ENCODE peak calls at places on chromosomes 2 and 18, in six cellular contexts. W is GM12891, B is H1, H is GM12878, I is HepG2, R is K562. L is an unnamed sample.

GRCh38 chr18:3124822-3125221 is 94.9 kb downstream of the MYOM1 start:
- DNase-seq in H (no peak), B (no peak), I (no peak), W (no peak), R (no peak), L (no peak)

GRCh38 chr2:164840930-164841718 is 499 bp downstream of the COBLL1 start:
- DNase-seq in I (peak; percentile 82), R (peak; percentile 47), W (peak; percentile 32), B (no peak), H (no peak), L (peak; percentile 29)

GRCh38 chr18:40179647-40180175 is 1775.3 kb upstream of the PIK3C3 start:
- DNase-seq in B (no peak), R (no peak), I (no peak), H (no peak), W (no peak), L (no peak)

GRCh38 chr2:144583741-144584453 is 64.0 kb upstream of the ZEB2 start:
- DNase-seq in W (no peak), I (no peak), R (peak; percentile 37), B (no peak), H (no peak), L (no peak)

GRCh38 chr2:160583162-160583522 is 89.5 kb upstream of the RBMS1 start:
- DNase-seq in I (no peak), B (no peak), W (no peak), H (no peak), R (no peak), L (no peak)

GRCh38 chr2:67055387-67056304 is 341.5 kb upstream of the ETAA1 start:
- DNase-seq in B (no peak), W (no peak), H (no peak), R (no peak), I (peak; percentile 10), L (no peak)

GRCh38 chr2:70868970-70869369 is 33.4 kb upstream of the CD207 start:
- DNase-seq in H (no peak), I (no peak), W (no peak), B (no peak), R (peak; percentile 52), L (no peak)

GRCh38 chr18:73908323-73908722 is 239.3 kb downstream of the FBXO15 start:
- DNase-seq in I (no peak), R (peak; percentile 4), H (no peak), B (no peak), W (no peak), L (no peak)

GRCh38 chr2:43854671-43855070 is 15.9 kb downstream of the ABCG8 start:
- DNase-seq in B (no peak), I (no peak), W (no peak), H (no peak), R (no peak), L (no peak)

GRCh38 chr18:11872479-11873136 is 21.4 kb downstream of the CHMP1B start:
- DNase-seq in B (no peak), I (peak; percentile 71), H (no peak), R (peak; percentile 72), W (no peak), L (no peak)

GRCh38 chr2:240463274-240463865 is 27.9 kb downstream of the GPC1 start:
- DNase-seq in W (no peak), I (no peak), B (no peak), R (no peak), H (no peak), L (peak; percentile 13)

GRCh38 chr2:152706477-152707020 is 10.7 kb downstream of the PRPF40A start:
- DNase-seq in I (no peak), R (no peak), B (no peak), H (no peak), W (no peak), L (no peak)

GRCh38 chr2:219205165-219205538 is 1.4 kb upstream of the ZFAND2B start:
- DNase-seq in R (no peak), H (no peak), I (no peak), B (no peak), W (no peak), L (no peak)

GRCh38 chr2:119247844-119248271 is 24.2 kb downstream of the STEAP3 start:
- DNase-seq in R (no peak), I (no peak), H (no peak), W (no peak), B (no peak), L (no peak)

GRCh38 chr2:19205983-19206533 is 152.4 kb downstream of the OSR1 start:
- DNase-seq in I (no peak), R (no peak), W (no peak), H (no peak), B (no peak), L (no peak)

DNA sequence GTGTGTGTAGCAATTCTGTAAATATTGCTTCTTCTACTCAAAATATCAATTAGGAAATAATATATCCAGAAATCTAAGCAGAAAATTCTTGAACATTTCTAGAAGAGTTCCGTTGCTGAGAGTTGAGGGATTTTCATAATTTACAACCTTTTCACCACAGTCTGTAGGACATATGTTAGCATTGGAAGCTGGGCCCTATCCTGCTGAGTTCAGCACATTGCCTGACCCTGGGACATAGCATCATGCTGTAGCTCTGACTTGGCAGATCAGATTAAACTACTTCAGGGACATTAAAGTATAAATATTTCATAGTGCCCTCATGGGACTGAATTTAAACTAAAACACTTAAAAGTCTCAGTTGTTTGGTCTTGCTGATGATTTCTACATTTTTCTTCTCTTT is 129.3 kb upstream of the KCNH7 start:
- DNase-seq in R (no peak), I (no peak), B (no peak), W (no peak), H (no peak), L (no peak)
- TF ChIP-seq TAF1 in R (no peak), I (no peak), B (no peak), W (no peak), H (no peak), L (no peak)

DNA sequence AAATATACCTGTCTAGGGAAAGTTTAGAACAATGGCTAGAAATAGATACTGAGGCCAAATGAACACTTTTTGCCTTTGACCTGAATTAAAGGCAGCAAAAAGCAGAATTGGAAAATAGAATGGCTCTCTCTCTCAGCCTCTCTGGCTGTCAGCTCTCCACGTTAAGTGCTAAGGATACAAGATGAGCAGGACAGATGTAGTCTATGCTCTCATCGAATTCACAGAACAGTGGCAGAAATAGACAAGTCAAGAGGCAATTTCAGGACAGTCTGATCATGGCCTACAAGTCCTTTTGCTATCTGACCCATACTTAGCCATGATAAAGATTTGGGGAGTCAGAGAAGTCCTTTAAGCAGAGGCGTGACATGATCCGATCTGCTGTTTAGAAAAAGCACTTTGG is 120.2 kb upstream of the CREB1 start:
- DNase-seq in I (no peak), W (no peak), H (no peak), B (no peak), R (peak; percentile 34), L (no peak)
- TF ChIP-seq POLR2A in I (no peak), W (no peak), H (no peak), B (no peak), R (no peak), L (no peak)

DNA sequence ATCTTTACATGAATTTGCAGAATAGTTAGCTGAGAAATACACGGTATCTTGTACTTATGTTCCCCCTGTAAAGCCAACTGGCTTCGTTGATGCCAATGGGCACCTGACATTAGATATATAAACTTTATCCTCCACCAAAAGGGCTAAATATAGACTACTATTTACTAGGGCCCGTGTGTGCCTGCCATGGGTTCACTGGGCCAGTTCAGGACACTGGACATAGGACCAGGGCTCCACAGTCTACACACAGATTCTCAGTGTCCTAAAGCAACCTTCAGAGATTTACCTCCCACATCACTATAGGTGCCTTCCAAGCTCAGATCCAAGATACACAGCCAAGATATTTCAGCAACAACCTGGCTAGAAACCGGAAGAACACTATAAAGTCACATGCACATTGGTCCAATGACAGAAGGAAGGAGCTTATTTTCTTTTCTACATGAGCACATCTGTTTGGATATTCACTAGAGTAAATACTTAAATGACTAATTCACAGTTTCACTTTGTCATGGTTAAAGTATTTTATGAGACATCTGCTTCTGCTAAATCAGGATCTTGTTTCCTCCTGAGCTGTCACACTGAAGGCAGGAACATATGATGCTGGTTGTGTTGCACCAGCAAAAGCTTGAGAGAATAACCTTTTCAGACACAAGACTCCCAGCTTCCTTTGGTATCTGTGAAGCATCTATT is 95.1 kb downstream of the MYO5B start:
- DNase-seq in I (no peak), B (no peak), H (peak; percentile 36), R (no peak), W (no peak), L (no peak)
- TF ChIP-seq POLR2AphosphoS5 in I (no peak), B (no peak), H (no peak), R (no peak), W (no peak), L (no peak)

GRCh38 chr2:12796617-12797016 is 79.9 kb downstream of the TRIB2 start:
- DNase-seq in I (no peak), H (no peak), R (no peak), W (no peak), B (no peak), L (no peak)

GRCh38 chr2:12791906-12792305 is 75.2 kb downstream of the TRIB2 start:
- DNase-seq in B (no peak), I (no peak), W (no peak), H (no peak), R (no peak), L (no peak)

GRCh38 chr2:12803616-12804015 is 86.9 kb downstream of the TRIB2 start:
- DNase-seq in B (no peak), W (no peak), I (no peak), R (no peak), H (no peak), L (no peak)

GRCh38 chr2:12797815-12798214 is 81.1 kb downstream of the TRIB2 start:
- DNase-seq in I (no peak), W (no peak), H (no peak), R (no peak), B (no peak), L (no peak)
- TF ChIP-seq TAF1 in I (no peak), W (no peak), H (no peak), R (no peak), B (no peak), L (no peak)